ENCODE peak calls at places on chromosomes 11 and 22, in ten cellular contexts. K is pancreas; U is uterus; X is CD4-positive, CD25-positive, alpha-beta regulatory T cell; L is astrocyte; R is PC-3; D is HCT116; Z is upper lobe of right lung; B is gastrocnemius medialis; F is transverse colon. E is an unnamed sample.

GRCh38 chr11:72844356-72844755 is 30.1 kb downstream of the ATG16L2 start:
- DNase-seq in B (no peak), D (no peak), R (no peak), K (no peak), U (no peak), L (peak; percentile 60), Z (no peak), X (no peak), F (no peak), E (no peak)

GRCh38 chr11:45921561-45922424 is 663 bp upstream of the LARGE2 start:
- DNase-seq in D (no peak), Z (peak; percentile 91), B (no peak), X (no peak), K (peak; percentile 96), F (peak; percentile 53), L (no peak), R (peak; percentile 53), U (peak; percentile 19), E (peak; percentile 45)

GRCh38 chr11:110759972-110760381 is 47.7 kb upstream of the ARHGAP20 start:
- DNase-seq in U (no peak), R (no peak), F (peak; percentile 23), Z (no peak), X (no peak), K (no peak), D (no peak), B (no peak), L (peak; percentile 79), E (peak; percentile 37)

GRCh38 chr11:11980841-11981308 is 27.6 kb downstream of the DKK3 start:
- DNase-seq in L (peak; percentile 60), K (no peak), F (no peak), U (no peak), D (no peak), B (no peak), X (no peak), Z (peak; percentile 26), R (no peak), E (peak; percentile 69)

GRCh38 chr22:33247758-33248157 is 189.6 kb upstream of the SYN3 start:
- DNase-seq in U (no peak), K (no peak), F (no peak), B (no peak), Z (no peak), R (no peak), X (no peak), L (no peak), D (no peak), E (no peak)

GRCh38 chr22:46220921-46221320 is 29.2 kb downstream of the CDPF1 start:
- DNase-seq in X (no peak), L (no peak), Z (no peak), R (no peak), F (no peak), D (no peak), K (no peak), B (no peak), U (no peak), E (no peak)

GRCh38 chr11:63813563-63814382 is 517 bp downstream of the SPINDOC start:
- DNase-seq in U (peak; percentile 52), B (peak; percentile 11), Z (peak; percentile 77), D (no peak), X (peak; percentile 65), L (peak; percentile 46), F (peak; percentile 47), K (peak; percentile 45), R (peak; percentile 49), E (peak; percentile 72)

GRCh38 chr11:134489728-134490127 is 77.7 kb upstream of the B3GAT1 start:
- DNase-seq in K (no peak), D (no peak), F (no peak), B (no peak), X (no peak), L (no peak), R (no peak), Z (peak; percentile 34), U (no peak), E (no peak)

GRCh38 chr11:6667733-6668374 is 12.2 kb upstream of the DCHS1 start:
- DNase-seq in X (peak; percentile 67), F (no peak), R (peak; percentile 52), L (no peak), D (peak; percentile 38), K (no peak), U (no peak), B (no peak), Z (no peak), E (peak; percentile 72)

GRCh38 chr11:6602096-6602940 is 1.1 kb downstream of the RRP8 start:
- DNase-seq in Z (no peak), K (no peak), B (no peak), X (no peak), U (no peak), F (no peak), R (no peak), D (no peak), L (no peak), E (no peak)

GRCh38 chr11:8047382-8047781 is 33.6 kb upstream of the TUB start:
- DNase-seq in Z (no peak), L (no peak), K (no peak), U (no peak), F (no peak), B (no peak), D (no peak), R (no peak), X (no peak), E (no peak)

GRCh38 chr22:44383652-44384562 is 71.2 kb upstream of the SHISAL1 start:
- DNase-seq in Z (peak; percentile 40), R (no peak), F (no peak), X (no peak), D (no peak), B (no peak), U (no peak), K (no peak), L (no peak), E (no peak)

GRCh38 chr11:82229346-82229745 is 504.3 kb downstream of the FAM181B start:
- DNase-seq in X (peak; percentile 7), D (no peak), L (no peak), K (no peak), R (peak; percentile 37), U (no peak), F (no peak), Z (no peak), B (no peak), E (peak; percentile 58)

GRCh38 chr11:10325398-10326079 is 20.7 kb downstream of the ADM start:
- DNase-seq in X (no peak), L (peak; percentile 91), F (no peak), Z (no peak), B (no peak), D (no peak), U (no peak), R (peak; percentile 40), K (no peak), E (no peak)

GRCh38 chr11:125626381-125626950 is 1.5 kb downstream of the CHEK1 start:
- DNase-seq in B (no peak), D (no peak), R (no peak), L (no peak), F (no peak), K (no peak), Z (no peak), X (peak; percentile 66), U (no peak), E (no peak)

GRCh38 chr11:132864811-132865576 is 667.3 kb downstream of the OPCML start:
- DNase-seq in X (no peak), K (no peak), D (no peak), U (no peak), Z (no peak), L (no peak), R (no peak), F (no peak), B (no peak), E (no peak)

GRCh38 chr11:3905080-3905953 is 49.9 kb downstream of the STIM1 start:
- DNase-seq in F (peak; percentile 45), Z (no peak), R (peak; percentile 91), D (peak; percentile 34), U (no peak), K (no peak), X (peak; percentile 88), B (peak; percentile 12), L (peak; percentile 79), E (no peak)

GRCh38 chr22:42863349-42863911 is 6.4 kb upstream of the ARFGAP3 start:
- DNase-seq in L (peak; percentile 99), R (peak; percentile 72), K (no peak), U (no peak), X (peak; percentile 16), F (no peak), D (peak; percentile 43), B (no peak), Z (no peak), E (peak; percentile 87)

GRCh38 chr11:33703234-33703633 is 2.6 kb upstream of the C11orf91 start:
- DNase-seq in B (no peak), F (no peak), X (no peak), D (no peak), R (no peak), L (no peak), K (no peak), U (no peak), Z (no peak), E (no peak)

GRCh38 chr22:31083377-31083768 is 2.3 kb downstream of the SMTN start:
- DNase-seq in Z (no peak), L (no peak), B (no peak), F (peak; percentile 71), U (no peak), X (no peak), K (peak; percentile 89), R (no peak), D (no peak), E (no peak)
- H3K27ac ChIP-seq in Z (peak overlapping the region; percentile 84), L (peak overlapping the region; percentile 91), B (peak overlapping the region; percentile 93), F (peak overlapping the region; percentile 96), U (peak overlapping the region; percentile 98), X (no peak overlapping the region), K (peak overlapping the region; percentile 88), R (no peak overlapping the region), D (peak overlapping the region; percentile 94), E (no peak overlapping the region)

GRCh38 chr22:49884503-49885260 is 31.0 kb downstream of the ZBED4 start:
- DNase-seq in X (no peak), F (no peak), B (no peak), K (no peak), D (no peak), L (no peak), R (no peak), U (no peak), Z (peak; percentile 54), E (no peak)
- H3K9me3 ChIP-seq in X (no peaks in the 10 kb centered on the region), F (no peaks in the 10 kb centered on the region), B (no peaks in the 10 kb centered on the region), K (no peaks in the 10 kb centered on the region), D (no peaks in the 10 kb centered on the region), L (no peaks in the 10 kb centered on the region), R (no peaks in the 10 kb centered on the region), U (peaks cover 7% of the 10 kb centered on the region), Z (no peaks in the 10 kb centered on the region), E (no peaks in the 10 kb centered on the region)

GRCh38 chr11:79438631-79439429 is 2.0 kb downstream of the TENM4 start:
- DNase-seq in B (no peak), R (no peak), X (no peak), L (peak; percentile 30), U (peak; percentile 28), K (no peak), D (no peak), F (peak; percentile 18), Z (peak; percentile 64), E (no peak)
- H3K27ac ChIP-seq in B (peak overlapping the region; percentile 53), R (no peak overlapping the region), X (no peak overlapping the region), L (peak overlapping the region; percentile 87), U (peak overlapping the region; percentile 73), K (no peak overlapping the region), D (no peak overlapping the region), F (peak overlapping the region; percentile 66), Z (no peak overlapping the region), E (no peak overlapping the region)

DNA sequence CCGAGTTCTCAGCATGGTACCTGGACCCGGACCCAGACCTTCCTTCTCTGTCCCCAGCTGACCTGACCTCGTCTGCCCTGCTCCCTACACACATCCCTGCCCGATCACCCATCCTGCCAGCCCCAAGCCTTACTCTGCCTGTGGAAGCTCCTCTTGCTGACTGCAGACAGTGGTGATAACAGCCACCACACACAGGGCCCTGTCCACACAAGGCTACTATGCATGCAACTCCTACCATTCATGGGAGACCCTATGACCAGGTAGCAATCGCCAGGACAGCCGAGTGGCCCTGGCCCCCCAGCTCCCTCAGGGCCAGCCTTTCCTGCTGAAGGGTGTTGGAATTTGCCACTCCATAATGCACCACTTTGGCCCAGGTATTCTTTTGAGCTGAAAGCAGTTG is 233.6 kb downstream of the BRD1 start:
- DNase-seq in L (no peak), B (no peak), K (no peak), F (peak; percentile 1), Z (no peak), U (no peak), R (no peak), D (no peak), X (no peak), E (no peak)
- H3K9me3 ChIP-seq in L (peaks cover 18% of the 10 kb centered on the region), B (no peaks in the 10 kb centered on the region), K (no peaks in the 10 kb centered on the region), F (no peaks in the 10 kb centered on the region), Z (no peaks in the 10 kb centered on the region), U (no peaks in the 10 kb centered on the region), R (no peaks in the 10 kb centered on the region), D (no peaks in the 10 kb centered on the region), X (no peaks in the 10 kb centered on the region), E (no peaks in the 10 kb centered on the region)